ENCODE peak calls at places on chromosomes 2 and 18, in four cellular contexts. T, B, I and F are unnamed samples.
A peak's percentile ranks its signal among the peaks of the same experiment; 100 is the strongest.

GRCh38 chr2:37837576-37838335 is 87.3 kb upstream of the RMDN2 start:
- DNase-seq in I (no peak), B (no peak), T (no peak), F (no peak)

GRCh38 chr2:65728477-65729180 is 296.2 kb upstream of the SPRED2 start:
- DNase-seq in T (no peak), B (no peak), I (peak; percentile 95), F (no peak)

GRCh38 chr2:206561962-206562361 is 80.3 kb upstream of the FAM237A start:
- DNase-seq in T (no peak), B (no peak), I (no peak), F (peak; percentile 41)

GRCh38 chr2:96152301-96153165 is 7.3 kb upstream of the DUSP2 start:
- DNase-seq in T (no peak), B (no peak), I (no peak), F (no peak)

GRCh38 chr2:113157108-113157896 is 16.5 kb upstream of the PSD4 start:
- DNase-seq in I (peak; percentile 75), T (peak; percentile 72), B (peak; percentile 58), F (peak; percentile 45)

GRCh38 chr2:23545391-23545790 is 160.4 kb downstream of the KLHL29 start:
- DNase-seq in B (peak; percentile 77), T (no peak), I (no peak), F (no peak)

GRCh38 chr2:67032091-67032490 is 365.0 kb upstream of the ETAA1 start:
- DNase-seq in T (no peak), B (peak; percentile 6), I (no peak), F (peak; percentile 33)

GRCh38 chr18:76121049-76121448 is 374.0 kb downstream of the ZNF516 start:
- DNase-seq in B (no peak), I (no peak), T (no peak), F (no peak)

GRCh38 chr2:228615501-228615900 is 434.0 kb upstream of the SPHKAP start:
- DNase-seq in I (peak; percentile 53), T (no peak), B (no peak), F (no peak)

GRCh38 chr2:161233858-161234431 is 73.7 kb downstream of the TANK start:
- DNase-seq in T (no peak), I (no peak), B (no peak), F (no peak)

GRCh38 chr2:219352448-219353023 is 20.0 kb upstream of the RESP18 start:
- DNase-seq in T (peak; percentile 59), I (peak; percentile 80), B (peak; percentile 78), F (peak; percentile 65)

GRCh38 chr2:151795646-151796240 is 32.5 kb downstream of the ARL5A start:
- DNase-seq in I (no peak), T (no peak), B (peak; percentile 53), F (peak; percentile 25)

GRCh38 chr2:57190007-57190406 is 856.6 kb upstream of the VRK2 start:
- DNase-seq in T (no peak), B (no peak), I (no peak), F (no peak)

GRCh38 chr18:30971338-30971956 is 71.1 kb downstream of the DSC3 start:
- DNase-seq in I (peak; percentile 81), T (peak; percentile 17), B (peak; percentile 51), F (peak; percentile 9)

GRCh38 chr2:72036595-72036994 is 111.1 kb downstream of the CYP26B1 start:
- DNase-seq in B (no peak), I (no peak), T (no peak), F (no peak)

GRCh38 chr2:72036173-72036545 is 111.5 kb downstream of the CYP26B1 start:
- DNase-seq in I (no peak), B (no peak), T (no peak), F (no peak)

GRCh38 chr2:72037322-72037721 is 110.3 kb downstream of the CYP26B1 start:
- DNase-seq in B (no peak), T (no peak), I (no peak), F (peak; percentile 66)

GRCh38 chr2:72034353-72035095 is 113.1 kb downstream of the CYP26B1 start:
- DNase-seq in T (no peak), I (no peak), B (no peak), F (no peak)

DNA sequence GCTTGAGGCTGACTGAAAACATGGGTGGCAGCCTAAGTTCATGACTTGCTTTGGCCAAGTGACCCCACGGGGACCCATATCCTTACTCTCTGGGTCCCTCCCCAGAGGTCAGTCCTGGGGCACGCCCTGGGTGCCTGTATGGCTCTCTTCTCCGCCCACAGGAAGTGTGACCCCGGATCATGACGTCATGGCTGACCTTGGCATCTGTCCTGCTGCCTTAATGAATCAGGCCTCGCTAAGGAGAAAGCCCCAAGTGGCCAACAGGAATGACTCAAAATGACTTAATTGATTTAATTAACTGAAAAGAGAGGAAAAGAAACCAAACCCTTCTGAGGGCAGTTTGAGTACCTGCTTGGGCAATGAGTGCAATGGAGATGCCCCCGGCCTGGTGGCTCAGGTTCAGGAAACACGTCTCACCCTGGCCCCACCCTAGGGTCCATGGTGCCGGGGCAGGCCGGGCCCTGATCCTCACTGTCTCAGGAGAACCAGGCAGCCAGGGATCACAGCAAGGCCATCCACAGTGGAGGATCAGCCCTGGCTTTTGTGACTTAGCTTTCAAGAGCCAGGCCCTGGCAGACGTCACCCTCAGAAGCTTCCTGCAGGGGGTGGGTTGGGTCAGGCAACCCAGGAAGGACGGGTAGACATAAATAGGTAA is 112.0 kb downstream of the CYP26B1 start:
- DNase-seq in T (peak; percentile 37), I (no peak), B (peak; percentile 46), F (peak; percentile 59)
- H2AFZ ChIP-seq in T (no peak overlapping the region), I (no peak overlapping the region), B (no peak overlapping the region), F (no peak overlapping the region)

GRCh38 chr2:11077411-11077810 is 77.9 kb upstream of the SLC66A3 start:
- DNase-seq in T (no peak), B (no peak), I (no peak), F (no peak)

GRCh38 chr2:11079131-11079824 is 76.0 kb upstream of the SLC66A3 start:
- DNase-seq in I (peak; percentile 62), B (no peak), T (no peak), F (no peak)

GRCh38 chr2:11082880-11083279 is 72.4 kb upstream of the SLC66A3 start:
- DNase-seq in T (no peak), B (peak; percentile 10), I (no peak), F (no peak)

GRCh38 chr2:11075221-11075620 is 80.0 kb upstream of the SLC66A3 start:
- DNase-seq in I (no peak), T (no peak), B (no peak), F (no peak)

GRCh38 chr2:11080253-11081115 is 74.8 kb upstream of the SLC66A3 start:
- DNase-seq in I (no peak), B (no peak), T (no peak), F (no peak)
- H3K9me3 ChIP-seq in I (no peaks in the 10 kb centered on the region), B (no peaks in the 10 kb centered on the region), T (no peaks in the 10 kb centered on the region), F (no peaks in the 10 kb centered on the region)

GRCh38 chr18:59140287-59140885 is 702 bp downstream of the SEC11C start:
- DNase-seq in B (peak; percentile 61), T (peak; percentile 31), I (peak; percentile 55), F (peak; percentile 53)
- TF ChIP-seq EZH2 in B (no peak), T (no peak), I (no peak), F (no peak)

DNA sequence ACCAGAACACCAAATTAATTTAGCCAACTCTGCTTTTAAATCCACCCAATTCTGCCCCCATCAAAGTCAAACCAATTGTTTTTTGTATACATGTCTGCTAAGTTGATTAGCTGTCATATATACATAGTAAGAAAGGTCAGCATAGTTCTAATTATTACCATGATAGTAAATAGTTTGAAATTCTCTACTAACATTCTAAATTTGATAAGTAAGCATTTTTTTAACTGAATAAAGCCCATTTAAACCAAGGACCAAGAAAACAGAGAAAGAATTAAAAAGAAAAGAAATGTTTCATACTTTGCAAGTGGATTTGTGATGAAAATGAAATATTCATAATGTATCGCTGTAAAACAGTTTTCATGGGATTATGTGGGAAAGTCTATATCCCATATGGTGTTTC is 55.5 kb downstream of the RND3 start:
- DNase-seq in I (no peak), B (no peak), T (no peak), F (no peak)
- H2AFZ ChIP-seq in I (no peak overlapping the region), B (no peak overlapping the region), T (no peak overlapping the region), F (no peak overlapping the region)

DNA sequence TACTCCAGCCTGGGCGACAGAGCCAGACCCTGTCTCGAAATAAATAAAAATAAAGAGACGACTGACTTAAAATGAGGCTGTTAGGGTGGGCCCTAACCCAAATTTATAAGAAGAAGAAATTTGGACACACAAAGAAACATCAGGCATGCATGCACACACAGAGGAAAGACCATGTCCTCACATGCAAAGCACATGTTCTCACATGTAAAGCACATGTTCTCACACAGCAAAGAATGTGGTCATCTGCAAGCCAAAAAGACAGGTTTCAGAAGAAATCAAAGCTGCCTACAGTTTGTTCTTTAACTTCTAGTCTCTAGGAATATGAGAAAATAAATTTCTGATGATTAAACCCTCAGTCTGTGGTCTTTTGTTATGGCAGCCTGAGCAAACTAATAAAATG is 132.3 kb upstream of the CRIM1 start:
- DNase-seq in B (no peak), T (no peak), I (no peak), F (no peak)
- H3K9me3 ChIP-seq in B (peaks cover 3% of the 10 kb centered on the region), T (no peaks in the 10 kb centered on the region), I (no peaks in the 10 kb centered on the region), F (no peaks in the 10 kb centered on the region)

GRCh38 chr2:172088245-172089004 is 3.1 kb downstream of the DLX1 start:
- DNase-seq in B (no peak), I (no peak), T (no peak), F (no peak)
- TF ChIP-seq EZH2 in B (no peak), I (no peak), T (no peak), F (peak; percentile 93)

GRCh38 chr2:233854241-233854981 is at the start of gene HJURP:
- DNase-seq in I (peak; percentile 97), T (peak; percentile 98), B (peak; percentile 98), F (peak; percentile 94)

GRCh38 chr2:233856184-233856583 is 1.8 kb upstream of the HJURP start:
- DNase-seq in B (no peak), T (no peak), I (no peak), F (no peak)

GRCh38 chr2:233853883-233854240 is 473 bp downstream of the HJURP start:
- DNase-seq in I (no peak), B (no peak), T (no peak), F (no peak)

GRCh38 chr2:233853353-233853752 is 982 bp downstream of the HJURP start:
- DNase-seq in I (peak; percentile 18), B (peak; percentile 24), T (no peak), F (no peak)

DNA sequence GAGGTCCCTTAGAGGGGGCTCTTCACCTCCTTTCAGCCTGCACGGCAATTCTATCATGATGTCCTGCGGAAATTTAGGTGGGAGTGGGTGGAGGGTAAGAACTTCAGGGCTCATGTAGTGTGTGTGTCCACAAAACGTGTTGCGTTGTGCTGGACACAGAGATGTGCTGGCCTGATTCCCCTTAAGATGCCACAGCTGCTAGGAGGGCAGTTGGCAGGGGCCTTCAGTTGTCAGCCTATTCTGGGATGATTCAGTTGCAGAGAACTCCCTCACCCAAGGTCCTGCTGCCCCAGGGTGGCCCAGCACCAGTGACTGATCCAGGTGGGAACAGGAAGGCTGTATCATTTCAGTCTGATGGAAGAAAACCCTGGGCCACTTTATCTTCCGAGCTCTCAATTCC is 1.0 kb upstream of the HJURP start:
- DNase-seq in B (no peak), I (no peak), T (no peak), F (no peak)
- H2AFZ ChIP-seq in B (peak overlapping the region; percentile 97), I (peak overlapping the region; percentile 85), T (peak overlapping the region; percentile 78), F (peak overlapping the region; percentile 36)